ENCODE peak calls at places on chromosomes 13 and 19, in five cellular contexts. L is thoracic aorta; Y is ELR; R is stimulated activated CD4-positive, alpha-beta T cell treated with anti-CD3 and anti-CD28 coated beads, Interleukin-15, amount 100 ng/mL, for 48 hours; K is neural crest cell. J is an unnamed sample.

GRCh38 chr13:51339952-51340732 is 651 bp downstream of the SERPINE3 start:
- DNase-seq in L (no peak), Y (peak; percentile 52), R (no peak), K (no peak), J (no peak)

GRCh38 chr19:48913114-48913513 is 13.0 kb downstream of the NUCB1 start:
- DNase-seq in L (no peak), Y (peak; percentile 47), R (no peak), K (no peak), J (no peak)

GRCh38 chr13:43792456-43792855 is 5.7 kb upstream of the ENOX1 start:
- DNase-seq in L (no peak), Y (no peak), R (no peak), K (no peak), J (no peak)

GRCh38 chr13:106527806-106528205 is 7.7 kb downstream of the EFNB2 start:
- DNase-seq in L (no peak), Y (no peak), R (no peak), K (no peak), J (no peak)

GRCh38 chr13:34900288-34900739 is 41.8 kb upstream of the NBEA start:
- DNase-seq in L (no peak), Y (no peak), R (no peak), K (no peak), J (no peak)

GRCh38 chr13:43725460-43725859 is 61.3 kb downstream of the ENOX1 start:
- DNase-seq in L (no peak), Y (no peak), R (no peak), K (no peak), J (no peak)

GRCh38 chr13:51148952-51149573 is 38.0 kb upstream of the C13orf42 start:
- DNase-seq in L (no peak), Y (peak; percentile 53), R (no peak), K (peak; percentile 38), J (no peak)

GRCh38 chr13:52428295-52428694 is 22.1 kb downstream of the VPS36 start:
- DNase-seq in L (no peak), Y (peak; percentile 81), R (no peak), K (no peak), J (no peak)

GRCh38 chr13:80486407-80486806 is 145.5 kb upstream of the SPRY2 start:
- DNase-seq in L (no peak), Y (no peak), R (no peak), K (no peak), J (no peak)

GRCh38 chr13:46297338-46297737 is 85.6 kb downstream of the LRRC63 start:
- DNase-seq in L (no peak), Y (no peak), R (no peak), K (no peak), J (no peak)

GRCh38 chr19:46824887-46825730 is 25.5 kb downstream of the AP2S1 start:
- DNase-seq in L (no peak), Y (no peak), R (no peak), K (no peak), J (no peak)

GRCh38 chr13:75368167-75368566 is 113.8 kb downstream of the TBC1D4 start:
- DNase-seq in L (peak; percentile 14), Y (peak; percentile 67), R (no peak), K (no peak), J (no peak)

GRCh38 chr19:54164369-54165068 is 5.0 kb upstream of the LENG1 start:
- DNase-seq in L (no peak), Y (peak; percentile 58), R (no peak), K (peak; percentile 44), J (no peak)

GRCh38 chr13:20130012-20130411 is 30.8 kb downstream of the GJA3 start:
- DNase-seq in L (no peak), Y (no peak), R (no peak), K (no peak), J (no peak)

GRCh38 chr13:24625870-24626419 is 54.3 kb upstream of the ATP12A start:
- DNase-seq in L (no peak), Y (no peak), R (no peak), K (no peak), J (no peak)

GRCh38 chr19:18450934-18451836 is 13.3 kb upstream of the ISYNA1 start:
- DNase-seq in L (no peak), Y (peak; percentile 77), R (peak; percentile 68), K (peak; percentile 99), J (no peak)

GRCh38 chr13:111389621-111390521 is 69.4 kb downstream of the TEX29 start:
- DNase-seq in L (no peak), Y (no peak), R (no peak), K (no peak), J (no peak)

GRCh38 chr13:111286162-111286561 is 34.3 kb upstream of the TEX29 start:
- DNase-seq in L (no peak), Y (no peak), R (no peak), K (no peak), J (no peak)

GRCh38 chr19:49119411-49120324 is at the start of gene PPFIA3:
- DNase-seq in L (no peak), Y (peak; percentile 67), R (no peak), K (peak; percentile 55), J (no peak)

GRCh38 chr19:55603115-55603514 is 2.3 kb upstream of the ZNF865 start:
- DNase-seq in L (no peak), Y (no peak), R (no peak), K (no peak), J (no peak)

GRCh38 chr19:1113986-1114483 is 10.2 kb downstream of the GPX4 start:
- DNase-seq in L (no peak), Y (no peak), R (no peak), K (no peak), J (no peak)

GRCh38 chr19:39139305-39140194 is 14.0 kb downstream of the PAK4 start:
- DNase-seq in L (no peak), Y (no peak), R (no peak), K (no peak), J (no peak)

GRCh38 chr19:4636151-4636717 is 3.1 kb upstream of the TNFAIP8L1 start:
- DNase-seq in L (no peak), Y (peak; percentile 64), R (peak; percentile 39), K (peak; percentile 88), J (no peak)

GRCh38 chr19:29476528-29476927 is 49.3 kb upstream of the VSTM2B start:
- DNase-seq in L (no peak), Y (no peak), R (no peak), K (no peak), J (no peak)

GRCh38 chr13:45352031-45352430 is 11.0 kb upstream of the TPT1 start:
- DNase-seq in L (no peak), Y (no peak), R (no peak), K (no peak), J (no peak)

GRCh38 chr19:11324079-11324661 is 15.3 kb downstream of the RAB3D start:
- DNase-seq in L (peak; percentile 33), Y (peak; percentile 87), R (no peak), K (no peak), J (peak; percentile 71)

GRCh38 chr19:1223018-1223855 is 14.6 kb downstream of the CBARP start:
- DNase-seq in L (no peak), Y (peak; percentile 71), R (no peak), K (no peak), J (no peak)

GRCh38 chr13:66128692-66129269 is 1101.4 kb downstream of the PCDH9 start:
- DNase-seq in L (no peak), Y (no peak), R (no peak), K (no peak), J (no peak)

GRCh38 chr13:55816976-55817601 is 1323.6 kb upstream of the PRR20A start:
- DNase-seq in L (no peak), Y (no peak), R (no peak), K (no peak), J (no peak)

GRCh38 chr19:7679771-7680605 is 645 bp upstream of the TRAPPC5 start:
- DNase-seq in L (no peak), Y (no peak), R (no peak), K (no peak), J (no peak)

GRCh38 chr19:17296278-17296677 is 6.9 kb downstream of the ABHD8 start:
- DNase-seq in L (no peak), Y (peak; percentile 82), R (no peak), K (no peak), J (no peak)

GRCh38 chr13:29805994-29806748 is 44.2 kb downstream of the UBL3 start:
- DNase-seq in L (no peak), Y (no peak), R (no peak), K (no peak), J (no peak)

GRCh38 chr19:8526345-8527062 is 12.5 kb upstream of the ZNF414 start:
- DNase-seq in L (peak; percentile 77), Y (peak; percentile 94), R (no peak), K (peak; percentile 96), J (no peak)

GRCh38 chr13:36850790-36851438 is 31.9 kb downstream of the RFXAP start:
- DNase-seq in L (no peak), Y (peak; percentile 37), R (no peak), K (no peak), J (no peak)

GRCh38 chr13:35839746-35840273 is 291.4 kb downstream of the DCLK1 start:
- DNase-seq in L (no peak), Y (no peak), R (no peak), K (no peak), J (no peak)

GRCh38 chr19:35828694-35829301 is 16.2 kb upstream of the PRODH2 start:
- DNase-seq in L (no peak), Y (peak; percentile 59), R (peak; percentile 19), K (peak; percentile 80), J (no peak)

GRCh38 chr19:821228-821975 is at the start of gene PLPPR3:
- DNase-seq in L (no peak), Y (no peak), R (no peak), K (no peak), J (no peak)

GRCh38 chr19:1008268-1009042 is 8.2 kb downstream of the GRIN3B start:
- DNase-seq in L (no peak), Y (no peak), R (no peak), K (no peak), J (no peak)